ENCODE peak calls at places on chromosomes 4 and X, in four cellular contexts. One of them, this sample, is unnamed.

GRCh38 chr4:122548452-122548851 is 72.4 kb downstream of the IL21 start:
- DNase-seq in lower leg skin: no peak
- DNase-seq in hepatocyte: no peak
- DNase-seq in SK-N-SH: no peak
- DNase-seq in this sample: no peak

GRCh38 chr4:159697322-159698283 is 594.7 kb downstream of the RAPGEF2 start:
- DNase-seq in hepatocyte: no peak
- DNase-seq in lower leg skin: no peak
- DNase-seq in SK-N-SH: no peak
- DNase-seq in this sample: no peak

GRCh38 chr4:148044889-148045352 is 313.0 kb downstream of the ARHGAP10 start:
- DNase-seq in lower leg skin: no peak
- DNase-seq in hepatocyte: no peak
- DNase-seq in SK-N-SH: peak
- DNase-seq in this sample: no peak

GRCh38 chrX:122363112-122363511 is 821.0 kb upstream of the GRIA3 start:
- DNase-seq in SK-N-SH: no peak
- DNase-seq in lower leg skin: no peak
- DNase-seq in hepatocyte: no peak
- DNase-seq in this sample: no peak

GRCh38 chr4:153710681-153711080 is 26.6 kb downstream of the TLR2 start:
- DNase-seq in SK-N-SH: no peak
- DNase-seq in hepatocyte: no peak
- DNase-seq in lower leg skin: no peak
- DNase-seq in this sample: no peak

GRCh38 chr4:23733911-23734458 is 155.9 kb downstream of the PPARGC1A start:
- DNase-seq in hepatocyte: peak
- DNase-seq in lower leg skin: no peak
- DNase-seq in SK-N-SH: no peak
- DNase-seq in this sample: no peak

GRCh38 chr4:41505161-41505653 is 32.8 kb upstream of the LIMCH1 start:
- DNase-seq in SK-N-SH: peak
- DNase-seq in lower leg skin: no peak
- DNase-seq in hepatocyte: no peak
- DNase-seq in this sample: no peak

GRCh38 chr4:59086410-59086809 is 1976.2 kb upstream of the IGFBP7 start:
- DNase-seq in lower leg skin: no peak
- DNase-seq in SK-N-SH: no peak
- DNase-seq in hepatocyte: no peak
- DNase-seq in this sample: no peak

GRCh38 chrX:13520931-13521330 is 48.5 kb upstream of the EGFL6 start:
- DNase-seq in lower leg skin: no peak
- DNase-seq in SK-N-SH: no peak
- DNase-seq in hepatocyte: no peak
- DNase-seq in this sample: no peak

GRCh38 chrX:118252967-118253366 is 92.9 kb upstream of the WDR44 start:
- DNase-seq in SK-N-SH: no peak
- DNase-seq in hepatocyte: no peak
- DNase-seq in lower leg skin: no peak
- DNase-seq in this sample: no peak
- TF ChIP-seq CTCF in SK-N-SH: no peak
- TF ChIP-seq CTCF in hepatocyte: no peak
- TF ChIP-seq CTCF in lower leg skin: no peak
- TF ChIP-seq CTCF in this sample: no peak

GRCh38 chrX:18899796-18900380 is 84.0 kb downstream of the PHKA2 start:
- DNase-seq in lower leg skin: no peak
- DNase-seq in hepatocyte: peak
- DNase-seq in SK-N-SH: peak
- DNase-seq in this sample: no peak
- TF ChIP-seq CTCF in lower leg skin: no peak
- TF ChIP-seq CTCF in hepatocyte: peak
- TF ChIP-seq CTCF in SK-N-SH: peak
- TF ChIP-seq CTCF in this sample: no peak

GRCh38 chrX:93538575-93538974 is 134.8 kb downstream of the NAP1L3 start:
- DNase-seq in SK-N-SH: peak
- DNase-seq in hepatocyte: no peak
- DNase-seq in lower leg skin: no peak
- DNase-seq in this sample: no peak
- TF ChIP-seq CTCF in SK-N-SH: peak
- TF ChIP-seq CTCF in hepatocyte: peak
- TF ChIP-seq CTCF in lower leg skin: no peak
- TF ChIP-seq CTCF in this sample: peak

GRCh38 chr4:170248576-170248975 is 158.8 kb upstream of the AADAT start:
- DNase-seq in SK-N-SH: no peak
- DNase-seq in hepatocyte: no peak
- DNase-seq in lower leg skin: no peak
- DNase-seq in this sample: no peak
- TF ChIP-seq CTCF in SK-N-SH: no peak
- TF ChIP-seq CTCF in hepatocyte: no peak
- TF ChIP-seq CTCF in lower leg skin: no peak
- TF ChIP-seq CTCF in this sample: no peak

GRCh38 chrX:1316527-1316926 is 20.1 kb upstream of the IL3RA start:
- DNase-seq in SK-N-SH: no peak
- DNase-seq in lower leg skin: peak
- DNase-seq in hepatocyte: no peak
- DNase-seq in this sample: no peak

GRCh38 chrX:1308476-1308875 is 28.1 kb upstream of the IL3RA start:
- DNase-seq in hepatocyte: no peak
- DNase-seq in lower leg skin: no peak
- DNase-seq in SK-N-SH: no peak
- DNase-seq in this sample: no peak

DNA sequence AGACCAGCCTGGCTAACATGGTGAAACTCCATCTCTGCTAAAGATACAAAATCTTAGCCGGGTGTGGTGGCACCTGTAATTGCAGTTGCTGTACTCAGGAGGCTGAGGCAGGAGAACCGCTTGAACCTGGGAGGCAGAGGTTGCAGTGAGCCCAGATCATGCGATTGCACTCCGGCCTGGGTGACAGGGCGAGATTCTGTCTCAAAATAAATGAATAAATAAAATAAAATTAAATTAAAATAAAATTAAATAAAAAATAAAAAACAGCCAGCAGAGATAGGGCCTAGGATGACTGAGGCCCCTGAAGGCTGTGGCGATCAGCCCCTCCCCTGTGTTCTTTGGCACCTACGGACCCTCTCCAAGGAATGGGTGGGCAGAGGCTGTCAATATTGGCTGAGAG is 22.8 kb upstream of the IL3RA start:
- DNase-seq in hepatocyte: no peak
- DNase-seq in lower leg skin: no peak
- DNase-seq in SK-N-SH: no peak
- DNase-seq in this sample: no peak
- TF ChIP-seq CTCF in hepatocyte: no peak
- TF ChIP-seq CTCF in lower leg skin: no peak
- TF ChIP-seq CTCF in SK-N-SH: no peak
- TF ChIP-seq CTCF in this sample: no peak

GRCh38 chrX:3811331-3812311 is 98.2 kb upstream of the PRKX start:
- DNase-seq in lower leg skin: no peak
- DNase-seq in SK-N-SH: peak
- DNase-seq in hepatocyte: peak
- DNase-seq in this sample: no peak
- TF ChIP-seq CTCF in lower leg skin: no peak
- TF ChIP-seq CTCF in SK-N-SH: peak
- TF ChIP-seq CTCF in hepatocyte: peak
- TF ChIP-seq CTCF in this sample: peak

GRCh38 chr4:37682701-37683401 is 3.3 kb downstream of the RELL1 start:
- DNase-seq in hepatocyte: peak
- DNase-seq in SK-N-SH: no peak
- DNase-seq in lower leg skin: no peak
- DNase-seq in this sample: no peak
- TF ChIP-seq CTCF in hepatocyte: peak
- TF ChIP-seq CTCF in SK-N-SH: peak
- TF ChIP-seq CTCF in lower leg skin: no peak
- TF ChIP-seq CTCF in this sample: no peak

GRCh38 chr4:108130955-108131354 is 37.8 kb downstream of the LEF1 start:
- DNase-seq in lower leg skin: no peak
- DNase-seq in SK-N-SH: no peak
- DNase-seq in hepatocyte: no peak
- DNase-seq in this sample: no peak
- TF ChIP-seq CTCF in lower leg skin: no peak
- TF ChIP-seq CTCF in SK-N-SH: peak
- TF ChIP-seq CTCF in hepatocyte: no peak
- TF ChIP-seq CTCF in this sample: no peak

This sample was measured in mesothelial cell of epicardium.